ENCODE peak calls at places on chromosomes 7 and 10, in five cellular contexts. V is fibroblast of villous mesenchyme, H is left ventricle myocardium inferior, J is vagina, Q is brain microvascular endothelial cell. O is an unnamed sample.

GRCh38 chr7:133676805-133677370 is 424.0 kb downstream of the EXOC4 start:
- DNase-seq in J (no peak), V (peak; percentile 12), Q (peak; percentile 55), H (no peak), O (peak; percentile 50)

GRCh38 chr7:52959878-52960660 is 75.4 kb upstream of the POM121L12 start:
- DNase-seq in Q (no peak), J (no peak), H (no peak), V (peak; percentile 29), O (no peak)

GRCh38 chr10:2964632-2965296 is 102.6 kb upstream of the PFKP start:
- DNase-seq in V (no peak), H (no peak), J (no peak), Q (no peak), O (peak; percentile 15)

GRCh38 chr7:47944536-47945260 is 3.6 kb downstream of the PKD1L1 start:
- DNase-seq in Q (no peak), V (no peak), H (no peak), J (peak; percentile 84), O (no peak)

GRCh38 chr7:84070101-84070500 is 124.5 kb downstream of the SEMA3A start:
- DNase-seq in V (no peak), H (no peak), Q (no peak), J (no peak), O (no peak)

GRCh38 chr10:13555884-13556529 is 27.2 kb upstream of the BEND7 start:
- DNase-seq in H (no peak), Q (no peak), J (no peak), V (no peak), O (no peak)

GRCh38 chr10:119306964-119307363 is 99.6 kb downstream of the GRK5 start:
- DNase-seq in J (no peak), Q (no peak), V (no peak), H (no peak), O (no peak)

GRCh38 chr10:52446391-52446790 is 132.3 kb downstream of the DKK1 start:
- DNase-seq in V (no peak), H (no peak), Q (no peak), J (no peak), O (no peak)

GRCh38 chr10:469947-470338 is 219.5 kb downstream of the DIP2C start:
- DNase-seq in V (no peak), J (no peak), H (no peak), Q (no peak), O (no peak)

GRCh38 chr10:21746118-21746517 is 212.1 kb downstream of the MLLT10 start:
- DNase-seq in Q (no peak), J (no peak), H (no peak), V (no peak), O (no peak)

GRCh38 chr7:73565675-73566342 is 8.3 kb upstream of the BCL7B start:
- DNase-seq in V (peak; percentile 42), J (no peak), H (no peak), Q (no peak), O (peak; percentile 24)

GRCh38 chr7:46955526-46955925 is 626.4 kb downstream of the TNS3 start:
- DNase-seq in V (no peak), H (no peak), Q (no peak), J (no peak), O (no peak)

GRCh38 chr10:27695088-27695487 is 50.5 kb downstream of the MKX start:
- DNase-seq in J (no peak), H (no peak), V (no peak), Q (no peak), O (no peak)

GRCh38 chr7:6057316-6058128 is 26.3 kb downstream of the ANKRD61 start:
- DNase-seq in Q (no peak), V (peak; percentile 9), J (no peak), H (no peak), O (peak; percentile 8)

GRCh38 chr10:103661198-103661950 is 167.9 kb downstream of the NEURL1 start:
- DNase-seq in J (peak; percentile 97), V (peak; percentile 98), Q (peak; percentile 83), H (peak; percentile 84), O (peak; percentile 95)

GRCh38 chr10:100730739-100731602 is 14.4 kb upstream of the PAX2 start:
- DNase-seq in Q (peak; percentile 31), H (no peak), J (no peak), V (no peak), O (peak; percentile 12)

GRCh38 chr10:35215107-35215506 is 88.5 kb downstream of the CREM start:
- DNase-seq in H (no peak), J (no peak), V (no peak), Q (no peak), O (peak; percentile 21)

GRCh38 chr7:149823191-149823630 is 15.0 kb upstream of the ZNF862 start:
- DNase-seq in V (no peak), Q (no peak), J (no peak), H (peak; percentile 5), O (no peak)

GRCh38 chr10:78472542-78472890 is 438.9 kb downstream of the RPS24 start:
- DNase-seq in H (no peak), V (no peak), Q (no peak), J (no peak), O (no peak)

GRCh38 chr7:77427996-77428603 is 12.0 kb upstream of the GSAP start:
- DNase-seq in V (peak; percentile 30), J (no peak), Q (peak; percentile 63), H (no peak), O (peak; percentile 72)

GRCh38 chr10:14837003-14837755 is 658 bp downstream of the CDNF start:
- DNase-seq in J (no peak), Q (no peak), H (no peak), V (peak; percentile 75), O (peak; percentile 64)

GRCh38 chr7:90709501-90710465 is 113.7 kb downstream of the CDK14 start:
- DNase-seq in V (peak; percentile 51), J (no peak), Q (peak; percentile 39), H (no peak), O (peak; percentile 70)

GRCh38 chr10:69512901-69513300 is 60.3 kb downstream of the NEUROG3 start:
- DNase-seq in V (no peak), H (no peak), Q (no peak), J (no peak), O (no peak)

GRCh38 chr10:118595598-118596425 is at the start of gene PRLHR:
- DNase-seq in H (no peak), V (peak; percentile 25), Q (peak; percentile 13), J (no peak), O (peak; percentile 32)

GRCh38 chr10:585502-585901 is 104.0 kb downstream of the DIP2C start:
- DNase-seq in Q (no peak), J (no peak), V (no peak), H (no peak), O (no peak)

GRCh38 chr10:26085549-26085948 is 131.0 kb upstream of the GAD2 start:
- DNase-seq in J (no peak), Q (no peak), H (no peak), V (no peak), O (no peak)

GRCh38 chr10:25682203-25682950 is 251.7 kb upstream of the MYO3A start:
- DNase-seq in J (no peak), Q (peak; percentile 4), H (no peak), V (peak; percentile 63), O (peak; percentile 83)

GRCh38 chr7:98420966-98421612 is 20.2 kb upstream of the BAIAP2L1 start:
- DNase-seq in H (peak; percentile 22), V (peak; percentile 36), Q (no peak), J (no peak), O (peak; percentile 56)

GRCh38 chr10:123331438-123331837 is 177.2 kb downstream of the BUB3 start:
- DNase-seq in Q (no peak), H (no peak), V (no peak), J (no peak), O (peak; percentile 13)

GRCh38 chr7:88357794-88358533 is 51.3 kb upstream of the STEAP4 start:
- DNase-seq in H (no peak), Q (peak; percentile 5), V (peak; percentile 4), J (no peak), O (peak; percentile 16)

DNA sequence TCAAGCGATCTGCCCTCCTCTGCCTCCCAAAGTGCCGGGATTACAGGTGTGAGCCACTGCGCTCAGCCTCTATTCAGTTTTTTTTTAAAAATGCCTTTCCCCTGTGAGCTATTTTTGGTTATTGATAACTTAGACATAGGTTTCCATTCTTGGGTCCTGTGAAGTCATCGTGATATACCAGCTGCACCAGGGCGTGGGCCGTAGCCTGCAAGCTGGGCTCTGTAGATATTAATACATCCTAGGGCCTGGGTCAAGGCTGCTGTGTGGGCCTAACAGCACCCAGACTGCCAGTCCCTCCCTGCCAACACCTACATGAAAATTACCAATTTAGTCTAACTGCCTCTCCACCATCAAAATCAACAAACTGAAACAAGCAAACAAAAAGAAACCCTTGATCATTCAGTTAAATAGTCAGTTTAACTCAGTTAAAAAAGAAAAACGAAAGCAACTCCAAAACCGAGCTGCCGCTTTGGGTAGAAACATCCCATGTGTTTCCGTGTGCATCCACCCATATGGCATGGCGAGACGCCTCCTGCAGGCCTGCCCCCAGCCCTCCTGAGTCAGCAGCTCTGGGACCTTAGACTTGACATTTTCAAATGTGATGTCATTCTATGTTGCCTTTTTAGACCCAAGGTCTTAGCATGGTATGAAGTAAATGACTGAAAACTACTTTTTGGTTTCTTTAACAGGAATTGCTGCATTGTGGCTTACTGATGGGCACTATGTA is 330.2 kb downstream of the GLRX3 start:
- DNase-seq in H (no peak), Q (no peak), J (peak; percentile 62), V (no peak), O (no peak)
- H3K4me3 ChIP-seq in H (no peak overlapping the region), Q (no peak overlapping the region), J (no peak overlapping the region), V (no peak overlapping the region), O (no peak overlapping the region)

GRCh38 chr7:128020161-128020560 is 11.1 kb downstream of the LRRC4 start:
- DNase-seq in Q (no peak), V (no peak), J (no peak), H (no peak), O (no peak)
- TF ChIP-seq CTCF in Q (peak; percentile 53), V (peak; percentile 33), J (no peak), H (no peak), O (peak; percentile 40)

GRCh38 chr10:110354322-110354766 is 49.6 kb upstream of the SMNDC1 start:
- DNase-seq in J (no peak), V (peak; percentile 84), H (peak; percentile 74), Q (peak; percentile 84), O (peak; percentile 90)

GRCh38 chr10:110353244-110354119 is 48.8 kb upstream of the SMNDC1 start:
- DNase-seq in V (peak; percentile 85), Q (peak; percentile 96), J (no peak), H (no peak), O (peak; percentile 81)

GRCh38 chr10:110356628-110357245 is 52.0 kb upstream of the SMNDC1 start:
- DNase-seq in V (peak; percentile 89), Q (peak; percentile 76), J (no peak), H (no peak), O (peak; percentile 72)

GRCh38 chr10:110355922-110356627 is 51.4 kb upstream of the SMNDC1 start:
- DNase-seq in V (no peak), J (no peak), H (no peak), Q (no peak), O (no peak)

GRCh38 chr10:110355181-110355831 is 50.6 kb upstream of the SMNDC1 start:
- DNase-seq in H (no peak), V (no peak), Q (no peak), J (no peak), O (no peak)
- H3K4me3 ChIP-seq in H (no peak overlapping the region), V (no peak overlapping the region), Q (no peak overlapping the region), J (no peak overlapping the region), O (no peak overlapping the region)

DNA sequence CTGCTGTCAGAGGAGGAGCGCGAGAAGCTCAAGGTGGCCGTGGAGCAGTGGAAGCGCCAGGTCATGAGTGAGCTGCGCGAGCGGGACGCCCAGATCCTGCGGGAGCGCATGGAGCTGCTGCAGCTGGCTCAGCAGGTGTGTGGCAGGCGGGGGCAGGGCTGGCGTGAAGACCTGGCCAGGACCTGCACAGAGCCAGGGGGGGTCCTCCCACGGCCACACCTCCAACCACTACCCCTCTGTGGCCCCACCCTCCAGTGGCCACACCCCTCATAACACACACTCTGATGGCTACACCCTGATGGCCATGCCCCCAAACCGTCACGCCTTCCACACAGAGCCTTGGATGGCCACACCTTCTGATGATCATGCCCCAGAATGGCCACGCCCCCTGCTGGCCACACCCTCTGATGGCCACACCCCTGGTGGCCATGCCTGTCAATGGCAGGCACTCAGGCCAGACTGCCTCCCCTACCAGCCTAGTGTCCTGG is 23.4 kb upstream of the DPYSL4 start:
- DNase-seq in Q (no peak), V (no peak), H (no peak), J (no peak), O (no peak)
- TF ChIP-seq CTCF in Q (peak; percentile 35), V (peak; percentile 8), H (peak; percentile 33), J (no peak), O (no peak)